ENCODE peak calls at places on chromosomes 13 and 19, in five cellular contexts. N is PC-3; J is H9; G is IMR-90; H is CD4-positive, CD25-positive, alpha-beta regulatory T cell. A is an unnamed sample.

GRCh38 chr13:96025283-96025682 is 27.9 kb downstream of the UGGT2 start:
- DNase-seq in J (no peak), H (no peak), N (peak), G (no peak), A (no peak)

GRCh38 chr13:73331556-73331955 is 272.8 kb downstream of the KLF5 start:
- DNase-seq in G (no peak), N (no peak), H (no peak), J (no peak), A (no peak)

GRCh38 chr13:42553098-42554046 is 20.6 kb upstream of the TNFSF11 start:
- DNase-seq in G (peak), N (peak), H (no peak), J (no peak), A (no peak)

GRCh38 chr13:26508885-26509284 is 48.6 kb upstream of the WASF3 start:
- DNase-seq in H (no peak), N (peak), J (no peak), G (peak), A (no peak)

GRCh38 chr19:50975766-50976165 is 6.4 kb upstream of the KLK6 start:
- DNase-seq in J (peak), H (no peak), N (peak), G (no peak), A (peak)

GRCh38 chr13:111245781-111246384 is 74.6 kb upstream of the TEX29 start:
- DNase-seq in N (no peak), H (no peak), J (no peak), G (peak), A (no peak)

GRCh38 chr13:100210966-100211710 is 122.2 kb downstream of the PCCA start:
- DNase-seq in H (no peak), G (peak), N (no peak), J (no peak), A (no peak)

GRCh38 chr13:94798738-94799137 is 86.4 kb upstream of the SOX21 start:
- DNase-seq in N (no peak), J (no peak), H (no peak), G (no peak), A (no peak)

GRCh38 chr13:76856141-76856571 is 30.0 kb downstream of the KCTD12 start:
- DNase-seq in G (peak), H (no peak), J (no peak), N (peak), A (no peak)

GRCh38 chr19:58554494-58555368 is at the start of gene CHMP2A:
- DNase-seq in N (peak), J (peak), H (peak), G (peak), A (peak)

GRCh38 chr13:40970803-40971202 is 48.3 kb downstream of the ELF1 start:
- DNase-seq in G (no peak), J (no peak), N (no peak), H (no peak), A (no peak)

GRCh38 chr19:48806818-48807589 is 3.8 kb downstream of the BCAT2 start:
- DNase-seq in N (peak), J (peak), H (peak), G (peak), A (peak)

GRCh38 chr19:14434543-14435319 is 1.6 kb downstream of the PKN1 start:
- DNase-seq in G (peak), N (peak), H (no peak), J (no peak), A (no peak)

GRCh38 chr13:78239681-78240080 is 321.1 kb upstream of the EDNRB start:
- DNase-seq in N (no peak), H (no peak), J (peak), G (peak), A (peak)

GRCh38 chr13:50919291-50919690 is 9.7 kb downstream of the RNASEH2B start:
- DNase-seq in N (no peak), J (no peak), H (no peak), G (peak), A (no peak)

GRCh38 chr13:114164027-114164426 is 15.0 kb upstream of the CFAP97D2 start:
- DNase-seq in H (no peak), G (no peak), J (no peak), N (no peak), A (no peak)

GRCh38 chr13:101127741-101128353 is 288.5 kb downstream of the NALCN start:
- DNase-seq in H (peak), G (peak), N (peak), J (no peak), A (peak)

GRCh38 chr19:51701468-51702100 is 8.5 kb downstream of the SPACA6 start:
- DNase-seq in N (no peak), G (no peak), J (no peak), H (no peak), A (no peak)

GRCh38 chr19:19240476-19240875 is 28.7 kb downstream of the NCAN start:
- DNase-seq in N (no peak), G (no peak), H (no peak), J (no peak), A (no peak)

GRCh38 chr19:27673986-27674385 is 1539.0 kb downstream of the UQCRFS1 start:
- DNase-seq in G (no peak), N (no peak), J (no peak), H (no peak), A (no peak)

GRCh38 chr19:53182202-53182601 is 11.0 kb downstream of the ZNF665 start:
- DNase-seq in J (no peak), G (peak), N (peak), H (no peak), A (no peak)

GRCh38 chr13:48437381-48437780 is 24.5 kb upstream of the LPAR6 start:
- DNase-seq in H (no peak), N (no peak), J (no peak), G (peak), A (no peak)

GRCh38 chr13:22278336-22278929 is 607.6 kb downstream of the FGF9 start:
- DNase-seq in G (peak), H (peak), N (peak), J (peak), A (peak)

GRCh38 chr19:18150776-18151624 is 2.0 kb upstream of the PIK3R2 start:
- DNase-seq in N (no peak), G (no peak), J (no peak), H (no peak), A (no peak)

GRCh38 chr19:40982594-40983101 is 8.4 kb upstream of the CYP2B6 start:
- DNase-seq in H (no peak), J (peak), N (peak), G (peak), A (peak)

GRCh38 chr19:40422428-40423226 is 3.2 kb downstream of the SERTAD1 start:
- DNase-seq in G (no peak), H (no peak), J (no peak), N (no peak), A (no peak)

GRCh38 chr13:43054803-43055802 is 31.7 kb downstream of the DNAJC15 start:
- DNase-seq in J (peak), H (peak), G (peak), N (peak), A (peak)